ENCODE peak calls at places on chromosomes 7 and 10, in seven cellular contexts. One of them, this sample, is unnamed.

GRCh38 chr10:114388275-114388674 is 16.0 kb downstream of the AFAP1L2 start:
- DNase-seq in ELR: peak
- DNase-seq in mesenchymal stem cell: peak
- DNase-seq in mesenteric fat pad: no peak
- DNase-seq in activated CD4-positive, CD25-positive, alpha-beta regulatory T cell treated with anti-CD3 and anti-CD28 coated beads, Interleukin-2, amount 50 U/mL, for 72 hours: no peak
- DNase-seq in SJSA1: no peak
- DNase-seq in NCI-H1092: no peak
- DNase-seq in this sample: no peak

GRCh38 chr7:2175514-2175913 is 57.2 kb downstream of the MAD1L1 start:
- DNase-seq in ELR: peak
- DNase-seq in mesenchymal stem cell: peak
- DNase-seq in mesenteric fat pad: no peak
- DNase-seq in activated CD4-positive, CD25-positive, alpha-beta regulatory T cell treated with anti-CD3 and anti-CD28 coated beads, Interleukin-2, amount 50 U/mL, for 72 hours: no peak
- DNase-seq in SJSA1: peak
- DNase-seq in NCI-H1092: no peak
- DNase-seq in this sample: no peak

GRCh38 chr7:80588591-80588990 is 49.9 kb upstream of the CD36 start:
- DNase-seq in ELR: peak
- DNase-seq in mesenchymal stem cell: no peak
- DNase-seq in mesenteric fat pad: no peak
- DNase-seq in activated CD4-positive, CD25-positive, alpha-beta regulatory T cell treated with anti-CD3 and anti-CD28 coated beads, Interleukin-2, amount 50 U/mL, for 72 hours: no peak
- DNase-seq in SJSA1: no peak
- DNase-seq in NCI-H1092: no peak
- DNase-seq in this sample: no peak

GRCh38 chr7:134724606-134725005 is 54.8 kb upstream of the CALD1 start:
- DNase-seq in ELR: peak
- DNase-seq in mesenchymal stem cell: peak
- DNase-seq in mesenteric fat pad: no peak
- DNase-seq in activated CD4-positive, CD25-positive, alpha-beta regulatory T cell treated with anti-CD3 and anti-CD28 coated beads, Interleukin-2, amount 50 U/mL, for 72 hours: no peak
- DNase-seq in SJSA1: no peak
- DNase-seq in NCI-H1092: no peak
- DNase-seq in this sample: no peak

GRCh38 chr10:79331226-79331625 is 16.0 kb upstream of the PPIF start:
- DNase-seq in ELR: peak
- DNase-seq in mesenchymal stem cell: no peak
- DNase-seq in mesenteric fat pad: no peak
- DNase-seq in activated CD4-positive, CD25-positive, alpha-beta regulatory T cell treated with anti-CD3 and anti-CD28 coated beads, Interleukin-2, amount 50 U/mL, for 72 hours: no peak
- DNase-seq in SJSA1: no peak
- DNase-seq in NCI-H1092: no peak
- DNase-seq in this sample: peak

GRCh38 chr7:155793720-155794119 is 18.5 kb downstream of the SHH start:
- DNase-seq in ELR: no peak
- DNase-seq in mesenchymal stem cell: no peak
- DNase-seq in mesenteric fat pad: no peak
- DNase-seq in activated CD4-positive, CD25-positive, alpha-beta regulatory T cell treated with anti-CD3 and anti-CD28 coated beads, Interleukin-2, amount 50 U/mL, for 72 hours: no peak
- DNase-seq in SJSA1: no peak
- DNase-seq in NCI-H1092: no peak
- DNase-seq in this sample: no peak

GRCh38 chr10:1673568-1674345 is 63.6 kb downstream of the ADARB2 start:
- DNase-seq in ELR: no peak
- DNase-seq in mesenchymal stem cell: no peak
- DNase-seq in mesenteric fat pad: peak
- DNase-seq in activated CD4-positive, CD25-positive, alpha-beta regulatory T cell treated with anti-CD3 and anti-CD28 coated beads, Interleukin-2, amount 50 U/mL, for 72 hours: no peak
- DNase-seq in SJSA1: no peak
- DNase-seq in NCI-H1092: no peak
- DNase-seq in this sample: no peak

GRCh38 chr10:2048337-2048973 is 311.1 kb upstream of the ADARB2 start:
- DNase-seq in ELR: no peak
- DNase-seq in mesenchymal stem cell: no peak
- DNase-seq in mesenteric fat pad: no peak
- DNase-seq in activated CD4-positive, CD25-positive, alpha-beta regulatory T cell treated with anti-CD3 and anti-CD28 coated beads, Interleukin-2, amount 50 U/mL, for 72 hours: no peak
- DNase-seq in SJSA1: no peak
- DNase-seq in NCI-H1092: no peak
- DNase-seq in this sample: no peak

GRCh38 chr7:65430344-65431186 is 56.9 kb downstream of the ZNF92 start:
- DNase-seq in ELR: no peak
- DNase-seq in mesenchymal stem cell: no peak
- DNase-seq in mesenteric fat pad: no peak
- DNase-seq in activated CD4-positive, CD25-positive, alpha-beta regulatory T cell treated with anti-CD3 and anti-CD28 coated beads, Interleukin-2, amount 50 U/mL, for 72 hours: no peak
- DNase-seq in SJSA1: no peak
- DNase-seq in NCI-H1092: no peak
- DNase-seq in this sample: no peak